ENCODE peak calls at places on chromosomes 11 and 22, in ten cellular contexts. Q, Z, X, R, A, H, U, J, N and P are unnamed samples. For H3K27me3, the result is how much of the 10 kb centered on the place peaks cover.

GRCh38 chr11:111298466-111299110 is at the start of gene POU2AF3:
- DNase-seq in Q (peak), Z (no peak), X (no peak), R (no peak), A (no peak), H (no peak), U (no peak), J (no peak), N (no peak), P (no peak)

GRCh38 chr11:128172046-128172878 is 415.1 kb downstream of the ETS1 start:
- DNase-seq in Q (peak), Z (peak), X (peak), R (peak), A (peak), H (no peak), U (peak), J (peak), N (peak), P (peak)

GRCh38 chr22:42114721-42115120 is 15.9 kb downstream of the CYP2D6 start:
- DNase-seq in Q (peak), Z (no peak), X (no peak), R (no peak), A (peak), H (no peak), U (no peak), J (no peak), N (no peak), P (no peak)

GRCh38 chr11:4093519-4094347 is 866 bp upstream of the RRM1 start:
- DNase-seq in Q (no peak), Z (no peak), X (peak), R (no peak), A (no peak), H (no peak), U (no peak), J (no peak), N (no peak), P (no peak)

GRCh38 chr22:47188337-47189055 is 426.0 kb downstream of the TBC1D22A start:
- DNase-seq in Q (no peak), Z (no peak), X (no peak), R (no peak), A (no peak), H (no peak), U (no peak), J (no peak), N (peak), P (peak)

GRCh38 chr11:95692526-95693270 is 96.9 kb downstream of the FAM76B start:
- DNase-seq in Q (no peak), Z (no peak), X (no peak), R (no peak), A (no peak), H (no peak), U (no peak), J (no peak), N (no peak), P (no peak)

GRCh38 chr11:75072582-75072981 is 24.1 kb downstream of the OR2AT4 start:
- DNase-seq in Q (peak), Z (no peak), X (no peak), R (no peak), A (no peak), H (no peak), U (no peak), J (no peak), N (no peak), P (no peak)

GRCh38 chr11:11268119-11268518 is 84.9 kb downstream of the CSNK2A3 start:
- DNase-seq in Q (no peak), Z (no peak), X (no peak), R (no peak), A (no peak), H (no peak), U (no peak), J (no peak), N (no peak), P (no peak)

GRCh38 chr11:128648711-128649110 is 45.2 kb upstream of the FLI1 start:
- DNase-seq in Q (no peak), Z (no peak), X (no peak), R (no peak), A (no peak), H (no peak), U (no peak), J (no peak), N (no peak), P (no peak)

GRCh38 chr11:62602141-62603071 is 741 bp upstream of the MTA2 start:
- DNase-seq in Q (peak), Z (no peak), X (no peak), R (peak), A (peak), H (no peak), U (no peak), J (no peak), N (peak), P (peak)

GRCh38 chr11:34317038-34317360 is 40.8 kb downstream of the ABTB2 start:
- DNase-seq in Q (no peak), Z (no peak), X (no peak), R (no peak), A (no peak), H (no peak), U (no peak), J (no peak), N (no peak), P (no peak)

GRCh38 chr11:116773203-116774112 is 671 bp upstream of the BUD13 start:
- DNase-seq in Q (no peak), Z (no peak), X (peak), R (no peak), A (no peak), H (no peak), U (no peak), J (no peak), N (no peak), P (no peak)

GRCh38 chr11:130001491-130002351 is 914 bp downstream of the PRDM10 start:
- DNase-seq in Q (peak), Z (no peak), X (peak), R (peak), A (peak), H (peak), U (no peak), J (no peak), N (no peak), P (no peak)

GRCh38 chr11:108870373-108871020 is 205.6 kb downstream of the DDX10 start:
- DNase-seq in Q (peak), Z (no peak), X (peak), R (no peak), A (no peak), H (no peak), U (peak), J (no peak), N (no peak), P (no peak)

GRCh38 chr22:38873469-38874411 is 1.7 kb upstream of the CBX6 start:
- DNase-seq in Q (peak), Z (peak), X (peak), R (no peak), A (peak), H (no peak), U (no peak), J (peak), N (no peak), P (no peak)

GRCh38 chr11:127926721-127927120 is 660.6 kb downstream of the ETS1 start:
- DNase-seq in Q (no peak), Z (no peak), X (no peak), R (no peak), A (no peak), H (no peak), U (no peak), J (no peak), N (no peak), P (no peak)

GRCh38 chr22:17672417-17672991 is 33.9 kb downstream of the BCL2L13 start:
- DNase-seq in Q (no peak), Z (no peak), X (no peak), R (no peak), A (no peak), H (no peak), U (no peak), J (no peak), N (no peak), P (no peak)

GRCh38 chr11:68379216-68379615 is 66.8 kb downstream of the LRP5 start:
- DNase-seq in Q (no peak), Z (no peak), X (no peak), R (no peak), A (no peak), H (no peak), U (no peak), J (no peak), N (no peak), P (no peak)

GRCh38 chr11:131666617-131667016 is 296.2 kb downstream of the NTM start:
- DNase-seq in Q (no peak), Z (no peak), X (no peak), R (no peak), A (no peak), H (no peak), U (peak), J (no peak), N (no peak), P (no peak)

GRCh38 chr11:117909611-117910382 is 19.4 kb downstream of the TMPRSS13 start:
- DNase-seq in Q (no peak), Z (no peak), X (no peak), R (peak), A (no peak), H (no peak), U (no peak), J (no peak), N (no peak), P (no peak)

DNA sequence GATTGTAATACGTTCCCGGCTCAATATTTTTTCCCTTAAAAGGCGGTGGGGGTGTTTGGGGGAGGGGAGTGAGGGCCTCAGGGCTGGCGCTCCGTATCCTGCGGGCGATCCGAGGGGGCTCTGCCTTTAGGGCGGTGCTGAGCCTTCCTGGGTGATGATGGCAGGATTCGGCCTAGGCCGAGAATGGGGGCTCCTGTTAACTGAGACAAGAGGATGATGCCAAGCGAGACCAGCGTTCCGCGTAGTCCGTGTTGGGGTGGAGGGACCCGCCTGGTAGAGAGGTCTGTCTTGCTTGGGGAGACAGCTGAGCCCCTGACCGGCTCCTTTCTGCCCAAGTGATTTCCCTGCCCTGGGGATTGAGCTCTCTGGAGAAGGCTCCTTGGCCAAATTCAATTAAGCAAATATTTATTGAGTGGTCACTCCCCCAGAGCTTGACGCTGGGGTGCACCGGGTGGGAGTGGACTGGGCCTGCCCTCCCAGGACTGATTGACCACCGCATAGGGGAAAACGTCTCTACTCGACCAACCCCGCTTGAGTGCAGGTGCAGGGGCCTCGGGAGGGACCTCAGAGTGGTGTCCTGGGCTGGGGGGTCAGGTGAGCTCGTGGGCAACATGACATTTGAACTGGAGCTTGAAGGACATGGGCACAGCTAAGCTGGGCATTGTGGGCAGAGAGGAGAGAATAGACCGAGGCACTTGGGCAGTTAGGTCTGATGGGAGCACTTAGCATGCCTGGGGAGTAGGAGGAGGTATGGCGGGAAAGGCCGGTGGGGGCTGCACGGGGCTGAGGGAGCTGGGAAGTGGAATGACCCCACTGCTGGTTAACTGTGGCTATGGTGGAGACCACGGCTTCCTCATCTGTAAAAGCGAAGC is 1.1 kb downstream of the GNAZ start:
- DNase-seq in Q (no peak), Z (no peak), X (no peak), R (no peak), A (no peak), H (no peak), U (no peak), J (no peak), N (no peak), P (no peak)
- H3K27me3 ChIP-seq in Q (under half), Z (under half), X (under half), R (under half), A (under half), H (under half), U (under half), J (under half), N (under half), P (under half)

GRCh38 chr11:2041153-2041552 is 43.5 kb upstream of the H19 start:
- DNase-seq in Q (no peak), Z (no peak), X (no peak), R (no peak), A (no peak), H (no peak), U (no peak), J (no peak), N (no peak), P (no peak)

GRCh38 chr11:2036863-2037486 is 39.3 kb upstream of the H19 start:
- DNase-seq in Q (no peak), Z (no peak), X (no peak), R (no peak), A (no peak), H (no peak), U (no peak), J (no peak), N (no peak), P (no peak)

GRCh38 chr11:2039198-2039759 is 41.6 kb upstream of the H19 start:
- DNase-seq in Q (no peak), Z (no peak), X (no peak), R (no peak), A (no peak), H (no peak), U (no peak), J (no peak), N (no peak), P (no peak)

GRCh38 chr11:2041963-2042362 is 44.3 kb upstream of the H19 start:
- DNase-seq in Q (no peak), Z (no peak), X (no peak), R (no peak), A (no peak), H (no peak), U (no peak), J (no peak), N (no peak), P (no peak)
- H3K4me3 ChIP-seq in Q (no peak), Z (no peak), X (no peak), R (no peak), A (no peak), H (no peak), U (no peak), J (no peak), N (no peak), P (no peak)

GRCh38 chr11:122659676-122660571 is 4.4 kb downstream of the UBASH3B start:
- DNase-seq in Q (no peak), Z (no peak), X (no peak), R (no peak), A (no peak), H (no peak), U (no peak), J (no peak), N (no peak), P (no peak)
- H3K27me3 ChIP-seq in Q (under half), Z (under half), X (under half), R (under half), A (under half), H (under half), U (under half), J (under half), N (under half), P (under half)

GRCh38 chr11:1459739-1460395 is 26.7 kb downstream of the MOB2 start:
- DNase-seq in Q (no peak), Z (no peak), X (no peak), R (no peak), A (no peak), H (no peak), U (no peak), J (no peak), N (no peak), P (peak)

GRCh38 chr11:1459219-1459575 is 27.4 kb downstream of the MOB2 start:
- DNase-seq in Q (no peak), Z (no peak), X (no peak), R (no peak), A (no peak), H (no peak), U (no peak), J (no peak), N (no peak), P (no peak)

GRCh38 chr11:1457326-1457680 is 29.3 kb downstream of the MOB2 start:
- DNase-seq in Q (no peak), Z (no peak), X (no peak), R (no peak), A (no peak), H (no peak), U (no peak), J (no peak), N (no peak), P (no peak)

GRCh38 chr11:1457856-1458255 is 28.7 kb downstream of the MOB2 start:
- DNase-seq in Q (no peak), Z (no peak), X (no peak), R (no peak), A (no peak), H (no peak), U (no peak), J (no peak), N (no peak), P (no peak)

DNA sequence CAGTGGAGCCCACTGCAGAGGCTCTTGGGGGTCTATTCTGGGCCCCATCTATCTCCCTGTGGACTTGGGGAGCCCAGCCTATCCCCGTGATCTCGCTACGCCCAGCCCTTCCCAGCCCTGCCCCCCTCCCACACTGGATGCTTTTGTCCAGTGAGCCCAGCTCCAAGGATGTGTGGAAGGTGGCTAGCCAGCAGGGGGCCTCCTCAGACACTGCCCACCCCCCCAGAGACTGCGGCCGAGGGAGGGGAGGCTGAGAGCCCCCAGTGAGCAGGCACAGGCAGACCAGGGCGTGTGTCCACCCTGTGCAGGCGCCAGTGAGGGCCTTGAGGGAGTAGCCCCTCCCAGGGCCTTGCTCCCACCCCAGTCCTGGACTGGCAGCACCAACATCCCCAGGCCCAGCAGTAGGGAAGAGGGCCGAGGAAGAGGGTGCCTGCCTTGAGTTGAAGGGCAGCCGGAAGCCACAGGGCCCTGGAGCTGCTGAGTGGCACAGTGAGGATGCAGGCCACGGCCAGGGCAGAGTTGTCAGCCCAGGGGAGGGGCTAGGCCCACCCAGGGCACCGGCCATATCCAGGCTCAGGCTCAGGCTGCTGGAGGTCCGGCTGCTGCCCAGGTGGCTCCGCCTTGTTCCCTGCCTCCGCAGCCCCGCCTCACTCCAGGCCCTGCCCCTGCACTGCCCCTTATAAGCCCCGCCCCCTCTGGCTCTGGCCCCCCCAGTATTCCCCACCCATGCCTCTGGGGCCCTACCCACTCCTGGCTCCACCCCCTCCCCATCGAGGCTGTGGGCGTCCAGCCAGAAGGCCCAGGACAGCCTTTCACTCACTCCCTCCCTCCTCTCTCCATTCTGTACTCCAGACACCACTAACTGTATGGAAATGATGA is 28.0 kb downstream of the MOB2 start:
- DNase-seq in Q (peak), Z (no peak), X (peak), R (peak), A (no peak), H (no peak), U (no peak), J (no peak), N (peak), P (peak)
- H3K4me3 ChIP-seq in Q (no peak), Z (no peak), X (no peak), R (no peak), A (no peak), H (no peak), U (no peak), J (no peak), N (no peak), P (peak)